ENCODE peak calls at places on chromosomes 12 and 14, in seven cellular contexts. One of them, this sample, is unnamed.

GRCh38 chr12:98399532-98399931 is 115.9 kb upstream of the TMPO start:
- DNase-seq in coronary artery: no peak
- DNase-seq in fibroblast of lung: peak
- DNase-seq in cardiac fibroblast: peak
- DNase-seq in AG09309: peak
- DNase-seq in fibroblast of the aortic adventitia: peak
- DNase-seq in A673: peak
- DNase-seq in this sample: peak

GRCh38 chr12:32671930-32672785 is 6.9 kb upstream of the DNM1L start:
- DNase-seq in coronary artery: no peak
- DNase-seq in fibroblast of lung: peak
- DNase-seq in cardiac fibroblast: peak
- DNase-seq in AG09309: peak
- DNase-seq in fibroblast of the aortic adventitia: peak
- DNase-seq in A673: peak
- DNase-seq in this sample: peak

GRCh38 chr14:74219806-74220205 is 19.4 kb upstream of the VSX2 start:
- DNase-seq in coronary artery: no peak
- DNase-seq in fibroblast of lung: no peak
- DNase-seq in cardiac fibroblast: no peak
- DNase-seq in AG09309: no peak
- DNase-seq in fibroblast of the aortic adventitia: no peak
- DNase-seq in A673: no peak
- DNase-seq in this sample: no peak

GRCh38 chr12:31928246-31929139 is 30.7 kb upstream of the RESF1 start:
- DNase-seq in coronary artery: no peak
- DNase-seq in fibroblast of lung: no peak
- DNase-seq in cardiac fibroblast: no peak
- DNase-seq in AG09309: no peak
- DNase-seq in fibroblast of the aortic adventitia: no peak
- DNase-seq in A673: no peak
- DNase-seq in this sample: no peak

GRCh38 chr14:50038398-50039119 is 77.8 kb downstream of the VCPKMT start:
- DNase-seq in coronary artery: no peak
- DNase-seq in fibroblast of lung: peak
- DNase-seq in cardiac fibroblast: peak
- DNase-seq in AG09309: peak
- DNase-seq in fibroblast of the aortic adventitia: peak
- DNase-seq in A673: no peak
- DNase-seq in this sample: peak

GRCh38 chr12:120797677-120798642 is 72.3 kb downstream of the ACADS start:
- DNase-seq in coronary artery: no peak
- DNase-seq in fibroblast of lung: no peak
- DNase-seq in cardiac fibroblast: no peak
- DNase-seq in AG09309: no peak
- DNase-seq in fibroblast of the aortic adventitia: no peak
- DNase-seq in A673: no peak
- DNase-seq in this sample: no peak

GRCh38 chr14:40058916-40059897 is 627.0 kb upstream of the FBXO33 start:
- DNase-seq in coronary artery: no peak
- DNase-seq in fibroblast of lung: no peak
- DNase-seq in cardiac fibroblast: no peak
- DNase-seq in AG09309: no peak
- DNase-seq in fibroblast of the aortic adventitia: no peak
- DNase-seq in A673: no peak
- DNase-seq in this sample: no peak

GRCh38 chr14:37598085-37598972 is 2.9 kb downstream of the TTC6 start:
- DNase-seq in coronary artery: no peak
- DNase-seq in fibroblast of lung: no peak
- DNase-seq in cardiac fibroblast: no peak
- DNase-seq in AG09309: no peak
- DNase-seq in fibroblast of the aortic adventitia: no peak
- DNase-seq in A673: no peak
- DNase-seq in this sample: no peak

GRCh38 chr14:60984225-60984624 is 3.2 kb downstream of the SLC38A6 start:
- DNase-seq in coronary artery: no peak
- DNase-seq in fibroblast of lung: no peak
- DNase-seq in cardiac fibroblast: no peak
- DNase-seq in AG09309: no peak
- DNase-seq in fibroblast of the aortic adventitia: no peak
- DNase-seq in A673: no peak
- DNase-seq in this sample: no peak

GRCh38 chr12:4934651-4935050 is 24.9 kb downstream of the KCNA1 start:
- DNase-seq in coronary artery: no peak
- DNase-seq in fibroblast of lung: no peak
- DNase-seq in cardiac fibroblast: peak
- DNase-seq in AG09309: no peak
- DNase-seq in fibroblast of the aortic adventitia: peak
- DNase-seq in A673: no peak
- DNase-seq in this sample: no peak

GRCh38 chr14:58272589-58273372 is 25.6 kb upstream of the ARID4A start:
- DNase-seq in coronary artery: no peak
- DNase-seq in fibroblast of lung: peak
- DNase-seq in cardiac fibroblast: peak
- DNase-seq in AG09309: no peak
- DNase-seq in fibroblast of the aortic adventitia: peak
- DNase-seq in A673: peak
- DNase-seq in this sample: peak

GRCh38 chr12:104297477-104298113 is 5.9 kb upstream of the EID3 start:
- DNase-seq in coronary artery: no peak
- DNase-seq in fibroblast of lung: no peak
- DNase-seq in cardiac fibroblast: no peak
- DNase-seq in AG09309: no peak
- DNase-seq in fibroblast of the aortic adventitia: no peak
- DNase-seq in A673: no peak
- DNase-seq in this sample: peak

GRCh38 chr12:26018926-26019325 is 60.4 kb downstream of the RASSF8 start:
- DNase-seq in coronary artery: no peak
- DNase-seq in fibroblast of lung: peak
- DNase-seq in cardiac fibroblast: peak
- DNase-seq in AG09309: no peak
- DNase-seq in fibroblast of the aortic adventitia: peak
- DNase-seq in A673: no peak
- DNase-seq in this sample: no peak

GRCh38 chr12:95195122-95195521 is 22.1 kb downstream of the FGD6 start:
- DNase-seq in coronary artery: no peak
- DNase-seq in fibroblast of lung: no peak
- DNase-seq in cardiac fibroblast: no peak
- DNase-seq in AG09309: no peak
- DNase-seq in fibroblast of the aortic adventitia: no peak
- DNase-seq in A673: no peak
- DNase-seq in this sample: no peak

GRCh38 chr14:56085471-56085870 is 32.7 kb upstream of the PELI2 start:
- DNase-seq in coronary artery: no peak
- DNase-seq in fibroblast of lung: no peak
- DNase-seq in cardiac fibroblast: no peak
- DNase-seq in AG09309: no peak
- DNase-seq in fibroblast of the aortic adventitia: no peak
- DNase-seq in A673: no peak
- DNase-seq in this sample: no peak

GRCh38 chr14:55281316-55281839 is 10.2 kb downstream of the FBXO34 start:
- DNase-seq in coronary artery: no peak
- DNase-seq in fibroblast of lung: no peak
- DNase-seq in cardiac fibroblast: no peak
- DNase-seq in AG09309: no peak
- DNase-seq in fibroblast of the aortic adventitia: no peak
- DNase-seq in A673: no peak
- DNase-seq in this sample: no peak

GRCh38 chr12:67077617-67078016 is 191.5 kb upstream of the CAND1 start:
- DNase-seq in coronary artery: no peak
- DNase-seq in fibroblast of lung: peak
- DNase-seq in cardiac fibroblast: peak
- DNase-seq in AG09309: no peak
- DNase-seq in fibroblast of the aortic adventitia: peak
- DNase-seq in A673: no peak
- DNase-seq in this sample: peak

GRCh38 chr12:124392991-124393790 is 98.3 kb downstream of the RFLNA start:
- DNase-seq in coronary artery: peak
- DNase-seq in fibroblast of lung: peak
- DNase-seq in cardiac fibroblast: peak
- DNase-seq in AG09309: no peak
- DNase-seq in fibroblast of the aortic adventitia: peak
- DNase-seq in A673: peak
- DNase-seq in this sample: peak

GRCh38 chr14:106518054-106518943 is 991.9 kb downstream of the TMEM121 start:
- DNase-seq in coronary artery: no peak
- DNase-seq in fibroblast of lung: no peak
- DNase-seq in cardiac fibroblast: no peak
- DNase-seq in AG09309: no peak
- DNase-seq in fibroblast of the aortic adventitia: no peak
- DNase-seq in A673: peak
- DNase-seq in this sample: no peak

GRCh38 chr14:45673420-45673819 is 420.4 kb upstream of the MIS18BP1 start:
- DNase-seq in coronary artery: no peak
- DNase-seq in fibroblast of lung: no peak
- DNase-seq in cardiac fibroblast: no peak
- DNase-seq in AG09309: no peak
- DNase-seq in fibroblast of the aortic adventitia: no peak
- DNase-seq in A673: no peak
- DNase-seq in this sample: no peak

GRCh38 chr12:116222358-116222757 is 55.1 kb downstream of the MED13L start:
- DNase-seq in coronary artery: no peak
- DNase-seq in fibroblast of lung: peak
- DNase-seq in cardiac fibroblast: peak
- DNase-seq in AG09309: peak
- DNase-seq in fibroblast of the aortic adventitia: peak
- DNase-seq in A673: peak
- DNase-seq in this sample: peak

GRCh38 chr12:52427083-52427482 is 7.1 kb downstream of the KRT75 start:
- DNase-seq in coronary artery: no peak
- DNase-seq in fibroblast of lung: no peak
- DNase-seq in cardiac fibroblast: no peak
- DNase-seq in AG09309: no peak
- DNase-seq in fibroblast of the aortic adventitia: no peak
- DNase-seq in A673: no peak
- DNase-seq in this sample: no peak

GRCh38 chr14:22185191-22185590 is 403.8 kb downstream of the DAD1 start:
- DNase-seq in coronary artery: no peak
- DNase-seq in fibroblast of lung: peak
- DNase-seq in cardiac fibroblast: peak
- DNase-seq in AG09309: no peak
- DNase-seq in fibroblast of the aortic adventitia: no peak
- DNase-seq in A673: peak
- DNase-seq in this sample: peak

GRCh38 chr12:48795550-48796455 is 6.9 kb upstream of the ADCY6 start:
- DNase-seq in coronary artery: no peak
- DNase-seq in fibroblast of lung: peak
- DNase-seq in cardiac fibroblast: peak
- DNase-seq in AG09309: no peak
- DNase-seq in fibroblast of the aortic adventitia: peak
- DNase-seq in A673: peak
- DNase-seq in this sample: peak

GRCh38 chr12:124457287-124458219 is 109.9 kb downstream of the NCOR2 start:
- DNase-seq in coronary artery: peak
- DNase-seq in fibroblast of lung: peak
- DNase-seq in cardiac fibroblast: peak
- DNase-seq in AG09309: no peak
- DNase-seq in fibroblast of the aortic adventitia: peak
- DNase-seq in A673: peak
- DNase-seq in this sample: peak

GRCh38 chr14:101705733-101706508 is 55.6 kb upstream of the PPP2R5C start:
- DNase-seq in coronary artery: no peak
- DNase-seq in fibroblast of lung: peak
- DNase-seq in cardiac fibroblast: peak
- DNase-seq in AG09309: no peak
- DNase-seq in fibroblast of the aortic adventitia: peak
- DNase-seq in A673: peak
- DNase-seq in this sample: peak
- H3K4me3 ChIP-seq in coronary artery: peak
- H3K4me3 ChIP-seq in fibroblast of lung: no peak
- H3K4me3 ChIP-seq in cardiac fibroblast: no peak
- H3K4me3 ChIP-seq in AG09309: no peak
- H3K4me3 ChIP-seq in fibroblast of the aortic adventitia: no peak
- H3K4me3 ChIP-seq in A673: no peak
- H3K4me3 ChIP-seq in this sample: no peak

DNA sequence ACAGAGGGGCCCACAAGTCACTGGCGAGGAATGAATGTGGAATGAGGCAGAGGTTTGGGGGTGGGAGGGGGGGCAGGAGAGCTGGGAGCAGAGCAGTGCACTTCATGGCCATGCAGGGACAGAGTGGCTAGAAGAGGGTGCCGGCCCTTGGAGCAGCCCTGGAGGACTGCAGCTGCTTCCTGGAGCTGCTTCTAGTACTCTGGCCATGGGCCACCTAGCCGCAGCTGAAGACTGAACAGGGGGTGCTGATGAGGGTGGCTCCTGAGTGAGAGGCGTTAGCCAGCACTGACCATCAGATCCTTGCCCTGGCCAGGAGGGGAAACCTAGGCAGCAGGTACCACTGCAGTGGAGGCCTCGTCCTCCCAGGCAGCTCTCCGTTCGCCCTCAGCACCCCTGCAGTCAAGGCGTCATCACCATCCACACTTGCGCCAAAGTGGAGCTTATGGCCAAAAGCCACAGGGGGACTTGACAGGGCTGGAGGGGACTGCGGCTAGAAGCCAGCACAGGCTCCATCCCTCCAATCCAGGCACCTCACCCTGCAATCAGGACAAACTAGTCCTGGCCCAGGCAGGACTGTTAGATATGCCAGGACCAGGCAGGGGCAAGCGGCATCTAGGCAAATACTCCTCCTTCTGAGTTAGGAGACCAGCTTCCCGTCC is 16.4 kb downstream of the OTUB2 start:
- DNase-seq in coronary artery: no peak
- DNase-seq in fibroblast of lung: no peak
- DNase-seq in cardiac fibroblast: no peak
- DNase-seq in AG09309: no peak
- DNase-seq in fibroblast of the aortic adventitia: peak
- DNase-seq in A673: no peak
- DNase-seq in this sample: no peak
- TF ChIP-seq CTCF in coronary artery: no peak
- TF ChIP-seq CTCF in fibroblast of lung: no peak
- TF ChIP-seq CTCF in cardiac fibroblast: no peak
- TF ChIP-seq CTCF in AG09309: no peak
- TF ChIP-seq CTCF in fibroblast of the aortic adventitia: no peak
- TF ChIP-seq CTCF in A673: no peak
- TF ChIP-seq CTCF in this sample: no peak

GRCh38 chr12:50214018-50214417 is 46.8 kb upstream of the CERS5 start:
- DNase-seq in coronary artery: no peak
- DNase-seq in fibroblast of lung: no peak
- DNase-seq in cardiac fibroblast: no peak
- DNase-seq in AG09309: no peak
- DNase-seq in fibroblast of the aortic adventitia: no peak
- DNase-seq in A673: no peak
- DNase-seq in this sample: no peak
- H3K4me3 ChIP-seq in coronary artery: no peak
- H3K4me3 ChIP-seq in fibroblast of lung: no peak
- H3K4me3 ChIP-seq in cardiac fibroblast: no peak
- H3K4me3 ChIP-seq in AG09309: no peak
- H3K4me3 ChIP-seq in fibroblast of the aortic adventitia: no peak
- H3K4me3 ChIP-seq in A673: no peak
- H3K4me3 ChIP-seq in this sample: no peak

GRCh38 chr14:23433457-23433856 is 2.0 kb downstream of the MYH7 start:
- DNase-seq in coronary artery: peak
- DNase-seq in fibroblast of lung: no peak
- DNase-seq in cardiac fibroblast: no peak
- DNase-seq in AG09309: no peak
- DNase-seq in fibroblast of the aortic adventitia: no peak
- DNase-seq in A673: no peak
- DNase-seq in this sample: no peak
- TF ChIP-seq CTCF in coronary artery: no peak
- TF ChIP-seq CTCF in fibroblast of lung: no peak
- TF ChIP-seq CTCF in cardiac fibroblast: no peak
- TF ChIP-seq CTCF in AG09309: no peak
- TF ChIP-seq CTCF in fibroblast of the aortic adventitia: no peak
- TF ChIP-seq CTCF in A673: no peak
- TF ChIP-seq CTCF in this sample: no peak

This sample was measured in fibroblast of pulmonary artery.